ENCODE peak calls at places on chromosomes 12 and 14, in nine cellular contexts. One of them, this sample, is unnamed. For H3K9me3 and H3K27me3, the result is how much of the 10 kb centered on the place peaks cover.

GRCh38 chr12:2387051-2387834 is 334.5 kb downstream of the CACNA1C start:
- DNase-seq in left lung: no peak
- DNase-seq in heart right ventricle: no peak
- DNase-seq in BE2C: no peak
- DNase-seq in CD8-positive, alpha-beta memory T cell: no peak
- DNase-seq in hepatocyte: no peak
- DNase-seq in esophagus squamous epithelium: no peak
- DNase-seq in CD4-positive, alpha-beta memory T cell: no peak
- DNase-seq in CD8-positive, alpha-beta T cell: no peak
- DNase-seq in this sample: peak

GRCh38 chr14:77808250-77808649 is 8.3 kb downstream of the ADCK1 start:
- DNase-seq in left lung: no peak
- DNase-seq in heart right ventricle: no peak
- DNase-seq in BE2C: no peak
- DNase-seq in CD8-positive, alpha-beta memory T cell: no peak
- DNase-seq in hepatocyte: no peak
- DNase-seq in esophagus squamous epithelium: no peak
- DNase-seq in CD4-positive, alpha-beta memory T cell: no peak
- DNase-seq in CD8-positive, alpha-beta T cell: no peak
- DNase-seq in this sample: no peak

GRCh38 chr14:103074699-103075341 is 9.2 kb upstream of the LBHD2 start:
- DNase-seq in left lung: peak
- DNase-seq in heart right ventricle: peak
- DNase-seq in BE2C: peak
- DNase-seq in CD8-positive, alpha-beta memory T cell: no peak
- DNase-seq in hepatocyte: peak
- DNase-seq in esophagus squamous epithelium: no peak
- DNase-seq in CD4-positive, alpha-beta memory T cell: no peak
- DNase-seq in CD8-positive, alpha-beta T cell: no peak
- DNase-seq in this sample: peak

GRCh38 chr12:84186433-84186832 is 726.2 kb downstream of the SLC6A15 start:
- DNase-seq in left lung: no peak
- DNase-seq in heart right ventricle: no peak
- DNase-seq in BE2C: no peak
- DNase-seq in CD8-positive, alpha-beta memory T cell: no peak
- DNase-seq in hepatocyte: no peak
- DNase-seq in esophagus squamous epithelium: no peak
- DNase-seq in CD4-positive, alpha-beta memory T cell: no peak
- DNase-seq in CD8-positive, alpha-beta T cell: no peak
- DNase-seq in this sample: no peak

GRCh38 chr14:91038439-91038838 is 22.0 kb downstream of the RPS6KA5 start:
- DNase-seq in left lung: no peak
- DNase-seq in heart right ventricle: no peak
- DNase-seq in BE2C: no peak
- DNase-seq in CD8-positive, alpha-beta memory T cell: no peak
- DNase-seq in hepatocyte: no peak
- DNase-seq in esophagus squamous epithelium: no peak
- DNase-seq in CD4-positive, alpha-beta memory T cell: no peak
- DNase-seq in CD8-positive, alpha-beta T cell: no peak
- DNase-seq in this sample: peak

GRCh38 chr12:39935275-39935674 is 170.6 kb downstream of the SLC2A13 start:
- DNase-seq in left lung: no peak
- DNase-seq in heart right ventricle: no peak
- DNase-seq in BE2C: no peak
- DNase-seq in CD8-positive, alpha-beta memory T cell: no peak
- DNase-seq in hepatocyte: no peak
- DNase-seq in esophagus squamous epithelium: no peak
- DNase-seq in CD4-positive, alpha-beta memory T cell: no peak
- DNase-seq in CD8-positive, alpha-beta T cell: no peak
- DNase-seq in this sample: no peak

GRCh38 chr12:95077341-95077740 is 3.9 kb upstream of the NR2C1 start:
- DNase-seq in left lung: no peak
- DNase-seq in heart right ventricle: no peak
- DNase-seq in BE2C: no peak
- DNase-seq in CD8-positive, alpha-beta memory T cell: no peak
- DNase-seq in hepatocyte: no peak
- DNase-seq in esophagus squamous epithelium: no peak
- DNase-seq in CD4-positive, alpha-beta memory T cell: no peak
- DNase-seq in CD8-positive, alpha-beta T cell: no peak
- DNase-seq in this sample: peak

GRCh38 chr14:102525213-102526143 is 15.9 kb upstream of the ANKRD9 start:
- DNase-seq in left lung: no peak
- DNase-seq in heart right ventricle: no peak
- DNase-seq in BE2C: no peak
- DNase-seq in CD8-positive, alpha-beta memory T cell: peak
- DNase-seq in hepatocyte: peak
- DNase-seq in esophagus squamous epithelium: no peak
- DNase-seq in CD4-positive, alpha-beta memory T cell: peak
- DNase-seq in CD8-positive, alpha-beta T cell: no peak
- DNase-seq in this sample: peak

GRCh38 chr12:116319316-116319715 is 41.8 kb upstream of the MED13L start:
- DNase-seq in left lung: no peak
- DNase-seq in heart right ventricle: no peak
- DNase-seq in BE2C: no peak
- DNase-seq in CD8-positive, alpha-beta memory T cell: no peak
- DNase-seq in hepatocyte: no peak
- DNase-seq in esophagus squamous epithelium: no peak
- DNase-seq in CD4-positive, alpha-beta memory T cell: no peak
- DNase-seq in CD8-positive, alpha-beta T cell: no peak
- DNase-seq in this sample: peak

GRCh38 chr12:103677341-103677740 is 90.3 kb downstream of the STAB2 start:
- DNase-seq in left lung: no peak
- DNase-seq in heart right ventricle: no peak
- DNase-seq in BE2C: no peak
- DNase-seq in CD8-positive, alpha-beta memory T cell: no peak
- DNase-seq in hepatocyte: no peak
- DNase-seq in esophagus squamous epithelium: no peak
- DNase-seq in CD4-positive, alpha-beta memory T cell: no peak
- DNase-seq in CD8-positive, alpha-beta T cell: no peak
- DNase-seq in this sample: no peak

GRCh38 chr14:99145307-99145706 is 126.7 kb downstream of the BCL11B start:
- DNase-seq in left lung: no peak
- DNase-seq in heart right ventricle: no peak
- DNase-seq in BE2C: no peak
- DNase-seq in CD8-positive, alpha-beta memory T cell: no peak
- DNase-seq in hepatocyte: no peak
- DNase-seq in esophagus squamous epithelium: no peak
- DNase-seq in CD4-positive, alpha-beta memory T cell: no peak
- DNase-seq in CD8-positive, alpha-beta T cell: no peak
- DNase-seq in this sample: no peak

GRCh38 chr12:132046561-132046960 is 96.8 kb downstream of the EP400 start:
- DNase-seq in left lung: no peak
- DNase-seq in heart right ventricle: no peak
- DNase-seq in BE2C: peak
- DNase-seq in CD8-positive, alpha-beta memory T cell: no peak
- DNase-seq in hepatocyte: peak
- DNase-seq in esophagus squamous epithelium: no peak
- DNase-seq in CD4-positive, alpha-beta memory T cell: no peak
- DNase-seq in CD8-positive, alpha-beta T cell: no peak
- DNase-seq in this sample: no peak

DNA sequence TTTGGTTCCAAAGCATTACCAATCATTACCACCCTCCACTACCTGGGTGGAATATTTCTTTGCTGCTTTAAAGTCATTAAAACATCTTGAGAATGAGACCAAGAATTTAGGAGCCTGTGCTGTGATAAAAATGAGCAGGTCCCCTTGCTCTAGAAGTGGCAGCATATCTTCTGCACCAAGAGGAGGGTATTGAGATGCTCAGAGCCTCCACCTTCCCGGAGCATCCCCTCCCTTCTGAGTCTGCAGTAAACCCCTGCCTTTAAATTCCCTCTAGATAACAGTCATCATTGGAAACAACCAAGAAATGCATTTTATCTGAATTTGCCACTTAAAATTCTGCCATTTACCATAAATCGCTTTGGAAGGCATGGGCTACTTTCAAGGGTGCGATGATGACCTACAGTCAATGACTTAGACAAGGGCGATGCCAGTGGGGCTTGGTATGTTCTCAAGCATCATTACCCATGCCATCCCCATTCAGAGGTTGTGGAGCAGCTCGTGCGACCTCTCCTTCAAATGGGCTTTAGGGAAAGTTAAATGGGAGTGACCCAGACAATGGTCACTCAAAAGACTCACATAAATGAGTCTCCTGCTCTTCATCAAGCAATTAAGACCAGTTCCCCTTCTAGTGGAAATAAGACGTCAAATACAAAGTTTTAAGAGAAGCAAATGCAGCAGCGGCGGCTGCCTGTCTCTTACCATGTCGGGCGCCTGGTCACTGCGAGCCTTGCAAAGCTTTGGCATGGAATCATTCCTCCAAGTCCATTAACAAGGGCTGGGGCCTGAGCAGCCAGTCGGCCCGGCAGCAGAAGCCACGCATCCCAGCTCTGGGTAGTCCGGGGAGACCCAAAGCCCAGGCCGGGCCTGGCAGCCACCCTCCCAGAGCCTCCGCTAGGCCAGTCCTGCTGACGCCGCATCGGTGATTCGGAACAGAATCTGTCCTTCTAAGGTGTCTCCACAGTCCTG is 334.5 kb downstream of the TMEM121 start:
- DNase-seq in left lung: peak
- DNase-seq in heart right ventricle: no peak
- DNase-seq in BE2C: peak
- DNase-seq in CD8-positive, alpha-beta memory T cell: no peak
- DNase-seq in hepatocyte: no peak
- DNase-seq in esophagus squamous epithelium: no peak
- DNase-seq in CD4-positive, alpha-beta memory T cell: no peak
- DNase-seq in CD8-positive, alpha-beta T cell: no peak
- DNase-seq in this sample: no peak
- H3K9me3 ChIP-seq in left lung: under half
- H3K9me3 ChIP-seq in heart right ventricle: under half
- H3K9me3 ChIP-seq in BE2C: under half
- H3K9me3 ChIP-seq in CD8-positive, alpha-beta memory T cell: under half
- H3K9me3 ChIP-seq in hepatocyte: under half
- H3K9me3 ChIP-seq in esophagus squamous epithelium: under half
- H3K9me3 ChIP-seq in CD4-positive, alpha-beta memory T cell: under half
- H3K9me3 ChIP-seq in CD8-positive, alpha-beta T cell: under half
- H3K9me3 ChIP-seq in this sample: under half

DNA sequence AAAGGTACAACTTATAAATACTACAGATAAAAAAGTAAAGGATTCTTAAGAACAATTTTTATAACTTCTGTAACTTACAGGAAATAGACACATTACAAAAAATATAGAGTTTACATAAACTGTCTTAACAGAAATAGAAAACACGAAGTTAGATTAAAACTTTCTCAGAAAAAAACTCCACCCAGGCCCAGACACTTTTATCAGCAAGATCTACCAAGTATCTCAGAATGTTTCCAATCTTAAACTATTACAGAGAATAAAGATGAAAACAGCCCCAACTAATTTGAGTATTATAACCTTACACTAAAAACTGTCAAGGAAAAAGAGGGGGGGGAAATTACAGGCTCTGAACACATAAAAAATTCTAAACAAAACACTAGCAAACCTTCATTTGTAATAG is 8.2 kb downstream of the ZFC3H1 start:
- DNase-seq in left lung: no peak
- DNase-seq in heart right ventricle: no peak
- DNase-seq in BE2C: no peak
- DNase-seq in CD8-positive, alpha-beta memory T cell: no peak
- DNase-seq in hepatocyte: no peak
- DNase-seq in esophagus squamous epithelium: no peak
- DNase-seq in CD4-positive, alpha-beta memory T cell: no peak
- DNase-seq in CD8-positive, alpha-beta T cell: no peak
- DNase-seq in this sample: no peak
- H3K4me3 ChIP-seq in left lung: no peak
- H3K4me3 ChIP-seq in heart right ventricle: no peak
- H3K4me3 ChIP-seq in BE2C: no peak
- H3K4me3 ChIP-seq in CD8-positive, alpha-beta memory T cell: no peak
- H3K4me3 ChIP-seq in hepatocyte: no peak
- H3K4me3 ChIP-seq in esophagus squamous epithelium: no peak
- H3K4me3 ChIP-seq in CD4-positive, alpha-beta memory T cell: no peak
- H3K4me3 ChIP-seq in CD8-positive, alpha-beta T cell: no peak
- H3K4me3 ChIP-seq in this sample: no peak

DNA sequence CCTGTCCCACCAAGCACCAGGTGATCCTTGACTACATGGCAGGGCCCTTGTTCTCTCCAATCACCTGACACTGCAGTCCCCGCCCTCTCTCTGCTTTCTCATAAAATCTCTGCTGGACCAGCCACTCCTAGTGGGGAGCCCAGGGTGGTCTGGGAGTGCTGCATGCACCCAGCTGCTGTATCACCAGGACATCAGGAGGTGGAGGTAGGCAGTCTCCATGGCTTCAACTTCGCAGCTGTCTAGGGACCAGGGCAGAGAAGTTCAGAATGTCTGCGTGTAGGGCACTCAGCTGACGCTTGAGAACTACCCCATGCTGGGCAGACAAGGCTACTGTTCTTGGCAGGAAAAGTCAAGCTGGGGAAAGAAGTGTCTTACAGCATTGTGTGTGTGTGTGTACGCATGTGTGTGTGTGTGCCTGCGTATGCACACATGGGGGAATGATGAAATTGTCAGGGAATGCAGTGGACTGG is 2.6 kb downstream of the WSCD2 start:
- DNase-seq in left lung: no peak
- DNase-seq in heart right ventricle: no peak
- DNase-seq in BE2C: no peak
- DNase-seq in CD8-positive, alpha-beta memory T cell: no peak
- DNase-seq in hepatocyte: no peak
- DNase-seq in esophagus squamous epithelium: no peak
- DNase-seq in CD4-positive, alpha-beta memory T cell: no peak
- DNase-seq in CD8-positive, alpha-beta T cell: no peak
- DNase-seq in this sample: no peak
- H3K27me3 ChIP-seq in left lung: under half
- H3K27me3 ChIP-seq in heart right ventricle: half or more
- H3K27me3 ChIP-seq in BE2C: under half
- H3K27me3 ChIP-seq in CD8-positive, alpha-beta memory T cell: under half
- H3K27me3 ChIP-seq in hepatocyte: half or more
- H3K27me3 ChIP-seq in esophagus squamous epithelium: under half
- H3K27me3 ChIP-seq in CD4-positive, alpha-beta memory T cell: under half
- H3K27me3 ChIP-seq in CD8-positive, alpha-beta T cell: under half
- H3K27me3 ChIP-seq in this sample: under half

DNA sequence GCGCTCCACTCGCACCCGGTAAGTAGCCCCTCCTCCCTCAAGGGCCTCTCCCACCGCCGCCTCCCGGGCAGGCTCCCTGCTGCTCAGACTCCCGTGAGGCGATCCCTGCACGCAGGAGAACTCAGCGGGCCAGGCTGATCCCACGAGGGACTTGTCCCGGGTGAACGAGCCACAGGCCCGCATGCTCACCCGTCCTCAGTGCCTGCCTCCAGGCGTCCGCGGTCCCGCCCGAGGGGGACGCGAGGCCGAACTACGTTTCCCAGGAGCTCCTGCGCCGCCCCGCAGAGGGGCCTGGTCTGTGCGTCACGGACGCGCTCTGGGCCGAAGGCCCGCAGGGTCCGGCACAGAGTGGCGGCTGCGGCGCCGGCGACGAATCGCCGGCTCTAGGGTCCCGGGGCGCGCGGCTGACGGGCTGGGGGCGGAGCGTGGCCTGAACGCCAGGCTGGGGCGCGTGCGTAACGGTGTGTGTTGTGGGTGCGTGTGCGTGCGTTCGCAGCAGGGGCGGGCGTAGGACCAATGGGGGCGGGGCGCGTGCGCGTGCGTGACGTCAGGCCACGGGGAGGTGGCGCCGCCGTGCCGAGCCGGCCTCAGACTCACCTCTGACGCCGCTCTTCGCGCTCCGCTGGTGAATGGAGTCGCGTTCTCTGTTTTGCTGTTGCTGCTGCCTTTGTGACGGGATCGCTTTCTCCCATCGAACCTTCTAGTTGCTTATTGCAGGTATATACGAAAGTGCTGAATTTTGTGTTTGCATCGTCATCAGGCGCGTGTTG is at the start of the genes ZNF10 and ZNF891:
- DNase-seq in left lung: peak
- DNase-seq in heart right ventricle: peak
- DNase-seq in BE2C: peak
- DNase-seq in CD8-positive, alpha-beta memory T cell: peak
- DNase-seq in hepatocyte: peak
- DNase-seq in esophagus squamous epithelium: peak
- DNase-seq in CD4-positive, alpha-beta memory T cell: peak
- DNase-seq in CD8-positive, alpha-beta T cell: peak
- DNase-seq in this sample: peak
- H3K9me3 ChIP-seq in left lung: half or more
- H3K9me3 ChIP-seq in heart right ventricle: half or more
- H3K9me3 ChIP-seq in BE2C: under half
- H3K9me3 ChIP-seq in CD8-positive, alpha-beta memory T cell: under half
- H3K9me3 ChIP-seq in hepatocyte: under half
- H3K9me3 ChIP-seq in esophagus squamous epithelium: under half
- H3K9me3 ChIP-seq in CD4-positive, alpha-beta memory T cell: under half
- H3K9me3 ChIP-seq in CD8-positive, alpha-beta T cell: under half
- H3K9me3 ChIP-seq in this sample: under half